ENCODE peak calls at places on chromosomes 4 and X, in eight cellular contexts. One of them, this sample, is unnamed.
A peak's percentile ranks its signal among the peaks of the same experiment; 100 is the strongest.

GRCh38 chr4:102503301-102503746 is 2.2 kb downstream of the NFKB1 start:
- DNase-seq in endodermal cell: no peak
- DNase-seq in AG09309: no peak
- DNase-seq in body of pancreas: no peak
- DNase-seq in SK-N-SH: peak; percentile 14
- DNase-seq in psoas muscle: no peak
- DNase-seq in WTC11: no peak
- DNase-seq in HFF-Myc: no peak
- DNase-seq in this sample: no peak

GRCh38 chr4:112403072-112403945 is 106.1 kb downstream of the ALPK1 start:
- DNase-seq in endodermal cell: no peak
- DNase-seq in AG09309: no peak
- DNase-seq in body of pancreas: no peak
- DNase-seq in SK-N-SH: no peak
- DNase-seq in psoas muscle: no peak
- DNase-seq in WTC11: no peak
- DNase-seq in HFF-Myc: no peak
- DNase-seq in this sample: no peak

GRCh38 chr4:7020290-7020689 is 22.9 kb upstream of the TADA2B start:
- DNase-seq in endodermal cell: no peak
- DNase-seq in AG09309: no peak
- DNase-seq in body of pancreas: no peak
- DNase-seq in SK-N-SH: no peak
- DNase-seq in psoas muscle: no peak
- DNase-seq in WTC11: peak; percentile 44
- DNase-seq in HFF-Myc: no peak
- DNase-seq in this sample: no peak

GRCh38 chrX:10103023-10103422 is 53.8 kb upstream of the CLCN4 start:
- DNase-seq in endodermal cell: no peak
- DNase-seq in AG09309: peak; percentile 77
- DNase-seq in body of pancreas: peak; percentile 43
- DNase-seq in SK-N-SH: no peak
- DNase-seq in psoas muscle: no peak
- DNase-seq in WTC11: no peak
- DNase-seq in HFF-Myc: peak; percentile 77
- DNase-seq in this sample: no peak

GRCh38 chr4:78057600-78058560 is 757 bp downstream of the FRAS1 start:
- DNase-seq in endodermal cell: peak; percentile 79
- DNase-seq in AG09309: no peak
- DNase-seq in body of pancreas: peak; percentile 67
- DNase-seq in SK-N-SH: peak; percentile 66
- DNase-seq in psoas muscle: peak; percentile 68
- DNase-seq in WTC11: peak; percentile 37
- DNase-seq in HFF-Myc: peak; percentile 12
- DNase-seq in this sample: peak; percentile 59

GRCh38 chr4:4614925-4615678 is 73.3 kb upstream of the STX18 start:
- DNase-seq in endodermal cell: no peak
- DNase-seq in AG09309: no peak
- DNase-seq in body of pancreas: no peak
- DNase-seq in SK-N-SH: no peak
- DNase-seq in psoas muscle: no peak
- DNase-seq in WTC11: no peak
- DNase-seq in HFF-Myc: peak; percentile 86
- DNase-seq in this sample: no peak

GRCh38 chr4:184644553-184645307 is 4.5 kb downstream of the CASP3 start:
- DNase-seq in endodermal cell: no peak
- DNase-seq in AG09309: no peak
- DNase-seq in body of pancreas: no peak
- DNase-seq in SK-N-SH: no peak
- DNase-seq in psoas muscle: no peak
- DNase-seq in WTC11: no peak
- DNase-seq in HFF-Myc: no peak
- DNase-seq in this sample: no peak

GRCh38 chrX:96183843-96184242 is 500.8 kb upstream of the DIAPH2 start:
- DNase-seq in endodermal cell: no peak
- DNase-seq in AG09309: no peak
- DNase-seq in body of pancreas: no peak
- DNase-seq in SK-N-SH: no peak
- DNase-seq in psoas muscle: no peak
- DNase-seq in WTC11: no peak
- DNase-seq in HFF-Myc: no peak
- DNase-seq in this sample: no peak

GRCh38 chrX:99033226-99033901 is 1376.7 kb downstream of the PCDH19 start:
- DNase-seq in endodermal cell: no peak
- DNase-seq in AG09309: no peak
- DNase-seq in body of pancreas: no peak
- DNase-seq in SK-N-SH: no peak
- DNase-seq in psoas muscle: no peak
- DNase-seq in WTC11: no peak
- DNase-seq in HFF-Myc: no peak
- DNase-seq in this sample: no peak

GRCh38 chrX:39299615-39300014 is 498.4 kb downstream of the MID1IP1 start:
- DNase-seq in endodermal cell: no peak
- DNase-seq in AG09309: no peak
- DNase-seq in body of pancreas: no peak
- DNase-seq in SK-N-SH: no peak
- DNase-seq in psoas muscle: no peak
- DNase-seq in WTC11: no peak
- DNase-seq in HFF-Myc: no peak
- DNase-seq in this sample: no peak

GRCh38 chr4:153216546-153216945 is 12.3 kb downstream of the TRIM2 start:
- DNase-seq in endodermal cell: no peak
- DNase-seq in AG09309: no peak
- DNase-seq in body of pancreas: no peak
- DNase-seq in SK-N-SH: no peak
- DNase-seq in psoas muscle: no peak
- DNase-seq in WTC11: no peak
- DNase-seq in HFF-Myc: no peak
- DNase-seq in this sample: no peak

GRCh38 chr4:68167166-68167565 is 37.5 kb upstream of the TMPRSS11F start:
- DNase-seq in endodermal cell: no peak
- DNase-seq in AG09309: no peak
- DNase-seq in body of pancreas: no peak
- DNase-seq in SK-N-SH: no peak
- DNase-seq in psoas muscle: no peak
- DNase-seq in WTC11: no peak
- DNase-seq in HFF-Myc: no peak
- DNase-seq in this sample: no peak

GRCh38 chr4:78766026-78766425 is 10.1 kb upstream of the BMP2K start:
- DNase-seq in endodermal cell: no peak
- DNase-seq in AG09309: no peak
- DNase-seq in body of pancreas: no peak
- DNase-seq in SK-N-SH: no peak
- DNase-seq in psoas muscle: no peak
- DNase-seq in WTC11: no peak
- DNase-seq in HFF-Myc: no peak
- DNase-seq in this sample: no peak

GRCh38 chr4:11471613-11472012 is 42.9 kb upstream of the HS3ST1 start:
- DNase-seq in endodermal cell: no peak
- DNase-seq in AG09309: no peak
- DNase-seq in body of pancreas: no peak
- DNase-seq in SK-N-SH: no peak
- DNase-seq in psoas muscle: no peak
- DNase-seq in WTC11: no peak
- DNase-seq in HFF-Myc: no peak
- DNase-seq in this sample: no peak

DNA sequence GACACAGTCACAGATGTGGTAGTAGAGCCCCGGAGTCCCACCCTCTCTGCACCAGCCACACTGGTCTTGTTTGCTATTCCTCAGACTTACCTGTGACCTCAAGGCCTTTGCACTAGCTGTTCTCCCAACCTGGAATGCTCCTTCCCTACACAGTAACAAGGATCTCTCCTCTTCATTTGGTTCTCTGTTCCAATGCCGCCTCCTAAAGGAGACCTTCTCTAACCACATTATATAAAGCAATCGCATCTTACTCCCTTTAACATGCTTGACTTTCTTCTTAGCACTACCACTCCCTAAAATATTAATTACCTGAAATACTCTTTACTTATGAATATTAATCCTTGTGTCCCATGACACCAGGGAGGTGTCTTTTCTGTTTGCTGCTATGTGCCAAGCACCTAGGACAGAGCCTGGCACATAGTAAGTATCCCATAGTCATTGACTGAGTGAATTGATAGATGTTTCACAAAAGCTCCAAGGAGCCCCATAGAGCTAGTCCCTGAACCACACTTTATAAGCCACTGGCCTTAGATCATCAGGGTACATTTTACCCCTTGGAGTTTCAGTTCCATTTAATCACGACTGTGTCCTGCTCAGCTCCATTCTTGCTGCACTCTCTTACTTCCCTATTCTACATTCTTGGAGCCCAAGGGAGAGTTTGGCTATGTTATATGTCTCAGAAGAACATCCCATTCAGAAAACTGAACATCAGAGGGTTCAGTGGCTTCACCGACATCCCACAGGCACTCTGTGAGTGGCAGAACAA is 312.7 kb downstream of the RAB28 start:
- DNase-seq in endodermal cell: no peak
- DNase-seq in AG09309: no peak
- DNase-seq in body of pancreas: no peak
- DNase-seq in SK-N-SH: no peak
- DNase-seq in psoas muscle: no peak
- DNase-seq in WTC11: no peak
- DNase-seq in HFF-Myc: no peak
- DNase-seq in this sample: no peak
- TF ChIP-seq CTCF in endodermal cell: peak; percentile 44
- TF ChIP-seq CTCF in AG09309: no peak
- TF ChIP-seq CTCF in body of pancreas: no peak
- TF ChIP-seq CTCF in SK-N-SH: no peak
- TF ChIP-seq CTCF in psoas muscle: no peak
- TF ChIP-seq CTCF in WTC11: no peak
- TF ChIP-seq CTCF in HFF-Myc: no peak
- TF ChIP-seq CTCF in this sample: no peak

GRCh38 chr4:20860878-20861277 is 160.6 kb downstream of the PACRGL start:
- DNase-seq in endodermal cell: no peak
- DNase-seq in AG09309: no peak
- DNase-seq in body of pancreas: no peak
- DNase-seq in SK-N-SH: no peak
- DNase-seq in psoas muscle: no peak
- DNase-seq in WTC11: no peak
- DNase-seq in HFF-Myc: no peak
- DNase-seq in this sample: no peak

GRCh38 chr4:20857081-20857480 is 156.8 kb downstream of the PACRGL start:
- DNase-seq in endodermal cell: no peak
- DNase-seq in AG09309: no peak
- DNase-seq in body of pancreas: no peak
- DNase-seq in SK-N-SH: no peak
- DNase-seq in psoas muscle: no peak
- DNase-seq in WTC11: no peak
- DNase-seq in HFF-Myc: no peak
- DNase-seq in this sample: no peak

GRCh38 chr4:20859097-20859781 is 159.0 kb downstream of the PACRGL start:
- DNase-seq in endodermal cell: no peak
- DNase-seq in AG09309: no peak
- DNase-seq in body of pancreas: no peak
- DNase-seq in SK-N-SH: peak; percentile 11
- DNase-seq in psoas muscle: no peak
- DNase-seq in WTC11: no peak
- DNase-seq in HFF-Myc: no peak
- DNase-seq in this sample: no peak
- TF ChIP-seq CTCF in endodermal cell: no peak
- TF ChIP-seq CTCF in AG09309: no peak
- TF ChIP-seq CTCF in body of pancreas: no peak
- TF ChIP-seq CTCF in SK-N-SH: no peak
- TF ChIP-seq CTCF in psoas muscle: no peak
- TF ChIP-seq CTCF in WTC11: no peak
- TF ChIP-seq CTCF in HFF-Myc: no peak
- TF ChIP-seq CTCF in this sample: no peak

GRCh38 chrX:23854122-23854521 is 53.6 kb downstream of the APOO start:
- DNase-seq in endodermal cell: no peak
- DNase-seq in AG09309: no peak
- DNase-seq in body of pancreas: no peak
- DNase-seq in SK-N-SH: no peak
- DNase-seq in psoas muscle: no peak
- DNase-seq in WTC11: no peak
- DNase-seq in HFF-Myc: no peak
- DNase-seq in this sample: no peak
- TF ChIP-seq CTCF in endodermal cell: no peak
- TF ChIP-seq CTCF in AG09309: no peak
- TF ChIP-seq CTCF in body of pancreas: no peak
- TF ChIP-seq CTCF in SK-N-SH: no peak
- TF ChIP-seq CTCF in psoas muscle: no peak
- TF ChIP-seq CTCF in WTC11: no peak
- TF ChIP-seq CTCF in HFF-Myc: no peak
- TF ChIP-seq CTCF in this sample: no peak

GRCh38 chrX:51494409-51494808 is 2.0 kb downstream of the NUDT11 start:
- DNase-seq in endodermal cell: no peak
- DNase-seq in AG09309: no peak
- DNase-seq in body of pancreas: no peak
- DNase-seq in SK-N-SH: no peak
- DNase-seq in psoas muscle: no peak
- DNase-seq in WTC11: no peak
- DNase-seq in HFF-Myc: no peak
- DNase-seq in this sample: no peak
- TF ChIP-seq CTCF in endodermal cell: peak; percentile 51
- TF ChIP-seq CTCF in AG09309: peak; percentile 22
- TF ChIP-seq CTCF in body of pancreas: no peak
- TF ChIP-seq CTCF in SK-N-SH: peak; percentile 56
- TF ChIP-seq CTCF in psoas muscle: no peak
- TF ChIP-seq CTCF in WTC11: no peak
- TF ChIP-seq CTCF in HFF-Myc: no peak
- TF ChIP-seq CTCF in this sample: no peak